ENCODE peak calls at places on chromosomes 5 and 9, in seven cellular contexts. G is MM.1S, Q is mammary epithelial cell, L is IMR-90, J is astrocyte, W is PC-3, A is colonic mucosa. N is an unnamed sample.

GRCh38 chr9:69172895-69173294 is 1.2 kb upstream of the TJP2 start:
- DNase-seq in L (no peak), W (no peak), A (no peak), G (no peak), J (no peak), Q (peak; percentile 83), N (no peak)

GRCh38 chr5:38536968-38537367 is 19.5 kb downstream of the LIFR start:
- DNase-seq in Q (no peak), J (no peak), A (no peak), W (no peak), L (no peak), G (no peak), N (no peak)

GRCh38 chr9:129104051-129104450 is 6.5 kb downstream of the CRAT start:
- DNase-seq in J (no peak), Q (no peak), W (no peak), A (no peak), L (no peak), G (no peak), N (no peak)

GRCh38 chr9:33162721-33163311 is 4.3 kb downstream of the B4GALT1 start:
- DNase-seq in W (peak; percentile 46), J (peak; percentile 54), L (peak; percentile 79), G (no peak), Q (peak; percentile 91), A (peak; percentile 58), N (no peak)

GRCh38 chr5:133514456-133514855 is 97.9 kb downstream of the FSTL4 start:
- DNase-seq in L (no peak), G (no peak), Q (no peak), A (no peak), W (no peak), J (no peak), N (peak; percentile 2)

GRCh38 chr5:149324639-149325038 is 20.7 kb upstream of the GRPEL2 start:
- DNase-seq in A (no peak), Q (no peak), L (no peak), W (no peak), G (no peak), J (no peak), N (no peak)

GRCh38 chr5:167813381-167813780 is 478.1 kb upstream of the WWC1 start:
- DNase-seq in L (no peak), A (no peak), W (peak; percentile 14), G (no peak), Q (no peak), J (no peak), N (no peak)

GRCh38 chr5:32709789-32710334 is 1.3 kb upstream of the NPR3 start:
- DNase-seq in Q (peak; percentile 62), G (peak; percentile 81), J (peak; percentile 68), W (peak; percentile 79), A (peak; percentile 71), L (peak; percentile 79), N (peak; percentile 91)

GRCh38 chr9:133492061-133493021 is 13.4 kb upstream of the SLC2A6 start:
- DNase-seq in G (no peak), L (no peak), A (no peak), Q (peak; percentile 14), J (no peak), W (no peak), N (no peak)

GRCh38 chr5:7425830-7426229 is 29.9 kb downstream of the ADCY2 start:
- DNase-seq in G (no peak), A (no peak), J (no peak), L (no peak), Q (no peak), W (no peak), N (no peak)

GRCh38 chr5:44707721-44708120 is 101.0 kb upstream of the MRPS30 start:
- DNase-seq in G (no peak), Q (no peak), W (no peak), J (no peak), A (no peak), L (no peak), N (no peak)

GRCh38 chr5:14720236-14720923 is 55.9 kb downstream of the OTULIN start:
- DNase-seq in L (peak; percentile 76), Q (no peak), J (peak; percentile 66), A (no peak), G (no peak), W (peak; percentile 45), N (no peak)

GRCh38 chr5:106415541-106415940 is 1255.2 kb downstream of the EFNA5 start:
- DNase-seq in Q (peak; percentile 70), G (no peak), W (peak; percentile 55), L (peak; percentile 89), A (no peak), J (peak; percentile 94), N (peak; percentile 29)

GRCh38 chr5:90967443-90967842 is 408.8 kb downstream of the ADGRV1 start:
- DNase-seq in J (no peak), L (no peak), A (no peak), Q (no peak), G (no peak), W (no peak), N (no peak)

GRCh38 chr9:87212563-87213154 is 265.4 kb upstream of the GAS1 start:
- DNase-seq in A (no peak), G (no peak), J (peak; percentile 75), W (peak; percentile 53), Q (peak; percentile 94), L (peak; percentile 39), N (no peak)

GRCh38 chr5:55991768-55992486 is 2.8 kb downstream of the IL6ST start:
- DNase-seq in G (peak; percentile 66), W (no peak), L (no peak), A (no peak), Q (no peak), J (peak; percentile 49), N (no peak)

GRCh38 chr5:140182803-140183367 is 7.9 kb downstream of the CYSTM1 start:
- DNase-seq in L (peak; percentile 44), J (peak; percentile 38), G (no peak), Q (no peak), W (no peak), A (peak; percentile 64), N (peak; percentile 77)

GRCh38 chr5:173733065-173733824 is 116.8 kb upstream of the BOD1 start:
- DNase-seq in G (no peak), L (no peak), A (no peak), Q (no peak), J (no peak), W (no peak), N (no peak)

GRCh38 chr5:139768802-139769465 is 26.7 kb upstream of the PSD2 start:
- DNase-seq in L (no peak), W (no peak), Q (no peak), J (no peak), A (no peak), G (no peak), N (no peak)

GRCh38 chr5:63495225-63495624 is 467.0 kb downstream of the HTR1A start:
- DNase-seq in A (no peak), J (no peak), W (no peak), L (no peak), G (no peak), Q (no peak), N (no peak)

GRCh38 chr9:31715250-31715649 is 669.2 kb upstream of the ACO1 start:
- DNase-seq in L (no peak), W (no peak), Q (no peak), J (no peak), A (no peak), G (no peak), N (no peak)

GRCh38 chr9:121861501-121862180 is 210.2 kb downstream of the DAB2IP start:
- DNase-seq in Q (no peak), W (peak; percentile 32), G (no peak), A (peak; percentile 36), J (no peak), L (no peak), N (peak; percentile 85)

GRCh38 chr9:113913426-113914195 is 37.5 kb downstream of the ZNF618 start:
- DNase-seq in W (no peak), G (no peak), J (no peak), A (no peak), Q (no peak), L (peak; percentile 28), N (no peak)

GRCh38 chr9:95025213-95026170 is 292.0 kb downstream of the FANCC start:
- DNase-seq in L (peak; percentile 94), J (peak; percentile 92), A (peak; percentile 61), G (no peak), W (no peak), Q (peak; percentile 37), N (no peak)
- TF ChIP-seq CTCF in L (peak; percentile 48), J (peak; percentile 44), A (no peak), G (no peak), W (no peak), Q (no peak), N (peak; percentile 38)

GRCh38 chr9:125548141-125548540 is 158.9 kb downstream of the MAPKAP1 start:
- DNase-seq in A (no peak), G (no peak), J (no peak), W (no peak), L (no peak), Q (no peak), N (no peak)

GRCh38 chr9:125549465-125550215 is 157.4 kb downstream of the MAPKAP1 start:
- DNase-seq in A (peak; percentile 38), W (no peak), Q (no peak), J (peak; percentile 62), L (no peak), G (no peak), N (no peak)

GRCh38 chr9:125551781-125552180 is 155.2 kb downstream of the MAPKAP1 start:
- DNase-seq in Q (no peak), W (no peak), G (no peak), J (no peak), L (no peak), A (no peak), N (no peak)

GRCh38 chr9:125550216-125550614 is 156.8 kb downstream of the MAPKAP1 start:
- DNase-seq in J (peak; percentile 76), Q (no peak), W (no peak), L (peak; percentile 17), G (no peak), A (no peak), N (no peak)

GRCh38 chr9:125550633-125551032 is 156.4 kb downstream of the MAPKAP1 start:
- DNase-seq in G (no peak), L (no peak), A (no peak), J (no peak), Q (no peak), W (no peak), N (no peak)
- H3K9ac ChIP-seq in G (no peak overlapping the region), L (no peak overlapping the region), A (no peak overlapping the region), J (no peak overlapping the region), Q (no peak overlapping the region), W (no peak overlapping the region), N (no peak overlapping the region)

DNA sequence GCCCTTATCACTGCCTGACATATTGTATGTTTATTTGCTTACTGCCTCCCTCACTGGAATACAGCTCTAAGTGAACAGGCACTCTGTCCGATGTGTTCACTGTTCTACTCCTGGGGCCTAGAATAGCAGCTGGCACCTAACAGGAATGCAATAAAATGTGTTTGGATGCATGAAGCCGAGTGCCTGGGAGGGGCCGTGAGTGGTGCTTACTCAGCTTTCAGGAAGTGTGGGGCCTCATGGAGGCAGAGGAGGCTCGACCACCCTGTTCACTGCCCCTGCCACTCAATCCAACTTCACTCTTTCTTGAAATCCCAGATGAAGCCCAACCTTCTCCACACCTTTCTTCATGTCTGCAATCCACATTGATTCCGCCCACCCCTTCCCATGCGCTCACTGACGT is 21.5 kb downstream of the TBC1D9B start:
- DNase-seq in A (no peak), Q (no peak), W (no peak), J (no peak), L (no peak), G (no peak), N (no peak)
- H3K9me3 ChIP-seq in A (no peaks in the 10 kb centered on the region), Q (peaks cover 21% of the 10 kb centered on the region), W (no peaks in the 10 kb centered on the region), J (peaks cover 11% of the 10 kb centered on the region), L (peaks cover 11% of the 10 kb centered on the region), G (no peaks in the 10 kb centered on the region), N (peaks cover 36% of the 10 kb centered on the region)

DNA sequence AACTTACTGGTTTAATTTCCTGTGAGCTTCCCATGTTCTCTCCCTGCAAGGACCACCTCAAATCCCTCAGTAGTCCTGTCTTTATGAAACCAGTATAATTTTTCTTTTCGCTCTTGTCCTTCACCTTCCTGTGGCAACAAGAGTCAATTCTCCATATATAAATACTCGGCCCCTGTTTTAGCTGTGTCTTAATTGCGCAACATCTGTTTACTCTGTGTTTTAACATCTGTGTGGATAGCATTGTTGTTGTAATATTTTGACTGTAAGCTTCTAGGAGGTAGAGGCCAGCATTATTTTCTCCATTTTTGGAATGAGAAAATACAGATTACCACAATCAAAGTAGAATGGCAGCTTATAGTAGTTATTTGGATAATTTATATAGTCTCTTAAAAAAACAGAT is 30.2 kb upstream of the CDKN2B start:
- DNase-seq in A (no peak), W (peak; percentile 21), J (no peak), G (no peak), Q (no peak), L (no peak), N (no peak)
- TF ChIP-seq CTCF in A (no peak), W (no peak), J (no peak), G (no peak), Q (no peak), L (no peak), N (no peak)

N was measured in endodermal cell.